ENCODE peak calls at places on chromosomes 12 and 14, in five cellular contexts. N, D, Y, G and P are unnamed samples.

GRCh38 chr12:20548592-20548991 is 146.5 kb upstream of the SLCO1C1 start:
- DNase-seq in N (no peak), D (no peak), Y (no peak), G (no peak), P (no peak)

GRCh38 chr14:20477211-20477876 is 8.1 kb downstream of the PNP start:
- DNase-seq in N (no peak), D (no peak), Y (no peak), G (peak), P (no peak)

GRCh38 chr12:100234166-100234565 is 32.7 kb downstream of the DEPDC4 start:
- DNase-seq in N (no peak), D (peak), Y (peak), G (peak), P (no peak)

GRCh38 chr14:99475179-99475578 is 5.5 kb downstream of the SETD3 start:
- DNase-seq in N (no peak), D (no peak), Y (peak), G (peak), P (no peak)

GRCh38 chr14:91237219-91237618 is 7.3 kb downstream of the GPR68 start:
- DNase-seq in N (no peak), D (peak), Y (peak), G (peak), P (no peak)

GRCh38 chr12:13198240-13198639 is 1.7 kb downstream of the EMP1 start:
- DNase-seq in N (no peak), D (no peak), Y (no peak), G (no peak), P (no peak)

GRCh38 chr12:58608711-58609110 is 311.6 kb downstream of the LRIG3 start:
- DNase-seq in N (no peak), D (no peak), Y (no peak), G (peak), P (no peak)

GRCh38 chr14:32345311-32345771 is 16.2 kb downstream of the AKAP6 start:
- DNase-seq in N (no peak), D (no peak), Y (peak), G (peak), P (no peak)

GRCh38 chr12:112418248-112418595 is 525 bp upstream of the PTPN11 start:
- DNase-seq in N (no peak), D (no peak), Y (no peak), G (no peak), P (no peak)

GRCh38 chr14:104263671-104264358 is 125.4 kb downstream of the KIF26A start:
- DNase-seq in N (no peak), D (no peak), Y (no peak), G (no peak), P (peak)

GRCh38 chr12:75455839-75456238 is 24.7 kb upstream of the GLIPR1 start:
- DNase-seq in N (no peak), D (no peak), Y (no peak), G (no peak), P (no peak)

GRCh38 chr12:53071591-53072551 is 7.3 kb downstream of the SPRYD3 start:
- DNase-seq in N (no peak), D (no peak), Y (peak), G (peak), P (no peak)
- TF ChIP-seq CTCF in N (no peak), D (peak), Y (peak), G (peak), P (no peak)

GRCh38 chr12:72570601-72571000 is 298.4 kb downstream of the TRHDE start:
- DNase-seq in N (peak), D (no peak), Y (no peak), G (no peak), P (no peak)
- TF ChIP-seq CTCF in N (peak), D (peak), Y (no peak), G (no peak), P (peak)

DNA sequence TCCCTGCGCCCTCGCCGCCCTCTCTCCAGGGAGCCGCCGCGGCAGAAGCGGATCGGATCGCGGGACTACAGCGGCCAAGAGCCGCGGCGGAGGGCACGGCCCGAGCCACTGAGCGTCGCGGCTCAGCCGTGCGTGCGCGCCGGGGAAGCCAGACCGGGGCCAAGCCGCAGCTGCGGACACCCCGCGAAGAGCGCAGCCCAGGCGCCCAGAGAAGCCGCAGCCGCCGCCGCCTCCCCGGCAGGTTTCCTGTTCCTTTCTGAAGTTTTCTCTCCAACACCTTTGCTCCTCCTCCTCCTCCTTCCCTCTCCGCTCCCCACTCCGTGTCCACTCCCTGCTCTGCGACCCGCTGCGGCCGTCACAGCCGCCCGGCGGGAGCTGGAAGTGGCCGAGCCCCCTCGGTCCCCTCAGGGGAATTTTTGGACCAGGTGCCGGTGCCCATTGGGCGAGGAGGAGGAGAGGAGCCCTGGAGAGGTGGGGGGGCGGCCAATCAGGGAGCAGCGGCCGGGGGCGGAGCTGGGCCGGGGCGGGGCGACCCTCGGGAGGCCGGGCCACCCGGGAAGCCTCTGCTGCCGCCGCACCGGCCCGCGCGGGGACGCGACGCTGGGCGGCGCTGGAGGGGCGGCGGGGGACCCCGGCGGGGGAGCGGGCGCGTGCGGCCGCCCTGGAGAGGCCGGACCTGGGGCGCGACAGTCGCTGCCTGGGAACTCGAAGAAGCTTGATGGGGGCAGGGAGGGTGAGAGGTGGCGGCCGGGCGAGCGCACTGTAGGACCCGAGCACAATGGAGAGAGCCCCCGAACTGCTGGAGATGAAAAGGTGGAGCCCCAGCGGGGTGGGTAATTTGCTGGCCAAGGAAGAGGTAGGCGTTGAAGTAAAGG is at the start of gene ITPR2:
- DNase-seq in N (peak), D (no peak), Y (peak), G (peak), P (peak)
- TF ChIP-seq CTCF in N (peak), D (no peak), Y (no peak), G (peak), P (peak)

GRCh38 chr14:29085546-29085945 is 319.0 kb downstream of the FOXG1 start:
- DNase-seq in N (no peak), D (no peak), Y (peak), G (peak), P (no peak)
- TF ChIP-seq CTCF in N (peak), D (peak), Y (peak), G (peak), P (peak)

DNA sequence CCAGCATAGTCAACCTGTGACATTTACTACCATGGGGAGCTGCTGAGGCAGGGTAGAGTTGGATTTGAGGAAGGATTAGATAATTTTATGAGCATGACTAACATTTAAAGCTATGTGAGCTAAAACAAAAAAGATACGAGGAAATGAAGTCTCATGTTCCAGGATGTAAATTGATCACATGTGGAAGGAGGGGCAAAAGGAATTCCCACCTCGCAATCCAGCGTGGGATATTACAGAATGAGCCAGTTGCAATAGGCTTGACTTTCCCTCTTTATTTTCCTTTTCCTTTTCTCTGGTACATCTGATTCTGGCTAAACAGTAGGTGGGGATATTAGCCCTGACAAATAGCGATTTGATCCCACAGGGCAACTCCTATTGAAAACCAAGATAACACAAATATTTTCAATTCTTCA is 214.9 kb upstream of the HMGA2 start:
- DNase-seq in N (no peak), D (peak), Y (peak), G (peak), P (no peak)
- TF ChIP-seq CTCF in N (no peak), D (peak), Y (peak), G (no peak), P (no peak)

DNA sequence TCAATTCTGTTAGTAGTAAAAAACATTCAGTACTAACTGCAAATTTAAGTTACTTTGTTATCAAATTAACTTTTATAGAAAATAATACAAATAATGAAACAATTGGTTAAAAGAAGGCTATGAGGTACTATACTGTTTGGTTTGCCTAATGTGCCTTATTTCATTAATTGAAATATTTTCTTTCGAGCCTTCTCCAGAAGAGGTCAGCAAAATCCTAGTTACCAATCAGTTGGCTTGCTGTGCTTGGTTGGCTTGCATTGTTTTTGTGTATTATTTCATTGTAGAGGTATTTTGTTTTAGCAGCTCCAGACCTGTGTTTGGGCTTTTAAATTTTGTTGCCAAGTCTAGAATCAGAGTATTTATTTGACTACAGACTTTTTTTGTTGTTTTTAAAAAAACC is 68.5 kb downstream of the AEBP2 start:
- DNase-seq in N (no peak), D (no peak), Y (peak), G (peak), P (no peak)
- TF ChIP-seq CTCF in N (no peak), D (peak), Y (peak), G (peak), P (peak)

GRCh38 chr14:49679271-49679670 is 8.7 kb downstream of the POLE2 start:
- DNase-seq in N (no peak), D (no peak), Y (peak), G (no peak), P (no peak)

GRCh38 chr14:49673586-49673985 is 14.4 kb downstream of the POLE2 start:
- DNase-seq in N (no peak), D (no peak), Y (no peak), G (no peak), P (no peak)

GRCh38 chr14:49677643-49678042 is 10.4 kb downstream of the POLE2 start:
- DNase-seq in N (no peak), D (no peak), Y (no peak), G (no peak), P (no peak)
- TF ChIP-seq CTCF in N (peak), D (peak), Y (peak), G (peak), P (peak)

GRCh38 chr12:4975574-4975973 is 65.9 kb downstream of the KCNA1 start:
- DNase-seq in N (no peak), D (no peak), Y (peak), G (peak), P (no peak)
- TF ChIP-seq CTCF in N (no peak), D (no peak), Y (no peak), G (peak), P (no peak)

DNA sequence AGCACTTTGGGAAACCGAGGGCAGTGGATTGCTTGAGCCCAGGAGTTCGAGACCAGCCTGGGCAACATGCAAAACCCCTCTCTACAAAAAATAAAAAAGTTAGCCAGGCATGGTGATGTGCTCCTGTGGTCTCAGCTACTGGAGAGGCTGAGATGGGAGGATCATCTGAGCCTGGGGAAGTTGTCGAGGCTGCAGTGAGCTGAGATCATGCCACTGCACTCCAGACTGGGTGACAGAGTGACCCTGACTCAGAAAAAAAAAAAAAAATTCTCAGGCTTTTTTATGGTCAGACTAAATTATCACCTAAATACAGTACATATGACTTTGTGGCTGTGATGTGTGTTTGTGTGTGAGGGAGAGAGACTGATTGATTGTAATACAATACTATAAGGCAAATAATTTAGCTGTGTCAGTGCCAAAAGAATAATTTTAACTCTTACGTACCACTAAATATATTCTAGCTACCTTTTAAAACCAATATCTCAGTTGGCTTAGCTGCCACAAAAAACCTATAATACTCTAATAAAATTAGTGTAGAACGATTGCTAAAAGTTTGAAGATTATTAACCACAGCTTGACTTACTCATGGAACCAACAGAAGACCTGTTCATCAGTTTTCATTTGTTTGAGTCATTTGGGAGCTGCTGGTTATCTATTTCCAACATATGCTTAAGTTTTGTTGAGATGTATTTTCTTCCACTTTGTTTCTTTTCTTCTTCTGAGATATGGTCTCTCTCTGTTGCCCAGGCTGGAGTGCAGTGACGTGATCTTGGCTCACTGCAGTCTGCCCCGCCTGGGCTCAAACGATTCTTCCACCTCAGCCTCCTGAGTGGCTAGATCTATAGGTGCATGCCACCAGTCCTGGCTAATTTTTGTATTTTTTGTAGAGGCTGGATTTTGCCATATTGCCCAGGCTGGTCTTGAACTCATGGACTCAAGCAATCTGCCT is 58.0 kb downstream of the DIP2B start:
- DNase-seq in N (no peak), D (no peak), Y (no peak), G (no peak), P (no peak)
- TF ChIP-seq CTCF in N (no peak), D (no peak), Y (no peak), G (no peak), P (no peak)

GRCh38 chr14:57574617-57575288 is 81.1 kb upstream of the CCDC198 start:
- DNase-seq in N (no peak), D (no peak), Y (peak), G (no peak), P (no peak)
- TF ChIP-seq CTCF in N (no peak), D (peak), Y (peak), G (no peak), P (peak)